ENCODE peak calls at places on chromosomes 16 and 17, in eight cellular contexts. L, R, M, B, Z, T, G and Y are unnamed samples.

GRCh38 chr16:56671706-56672105 is 2.1 kb downstream of the MT1H start:
- DNase-seq in T (no peak), M (no peak), G (no peak), L (no peak), R (no peak), B (no peak), Z (no peak), Y (no peak)

GRCh38 chr16:1454561-1454960 is 10.2 kb upstream of the CCDC154 start:
- DNase-seq in R (no peak), T (no peak), B (no peak), L (no peak), M (no peak), G (no peak), Z (no peak), Y (no peak)

GRCh38 chr16:15897386-15897785 is 9.0 kb upstream of the CEP20 start:
- DNase-seq in M (no peak), T (no peak), Z (no peak), L (no peak), B (no peak), R (no peak), G (no peak), Y (no peak)

GRCh38 chr16:89828199-89828869 is at the start of gene SPIRE2:
- DNase-seq in M (peak; percentile 77), G (no peak), L (peak; percentile 75), B (peak; percentile 68), T (peak; percentile 38), R (no peak), Z (peak; percentile 33), Y (no peak)

GRCh38 chr17:11539637-11540036 is 58.6 kb upstream of the DNAH9 start:
- DNase-seq in G (no peak), B (no peak), R (no peak), L (no peak), T (no peak), Z (no peak), M (no peak), Y (no peak)

GRCh38 chr17:72614871-72615626 is 477.4 kb downstream of the SLC39A11 start:
- DNase-seq in Z (no peak), M (no peak), L (no peak), R (no peak), G (no peak), B (no peak), T (no peak), Y (no peak)

GRCh38 chr17:75722076-75722475 is 817 bp downstream of the ITGB4 start:
- DNase-seq in Z (no peak), T (no peak), L (no peak), M (no peak), G (no peak), B (no peak), R (no peak), Y (no peak)

GRCh38 chr17:27345141-27345904 is 51.4 kb downstream of the WSB1 start:
- DNase-seq in T (no peak), R (no peak), G (peak; percentile 84), B (no peak), L (no peak), Z (peak; percentile 7), M (no peak), Y (no peak)

GRCh38 chr16:11612110-11612981 is 25.6 kb upstream of the LITAF start:
- DNase-seq in G (no peak), T (no peak), R (no peak), Z (no peak), B (no peak), M (no peak), L (no peak), Y (no peak)

GRCh38 chr16:66014221-66014620 is 352.3 kb upstream of the CDH5 start:
- DNase-seq in G (no peak), M (no peak), Z (no peak), L (no peak), R (no peak), B (no peak), T (no peak), Y (no peak)

GRCh38 chr17:44828919-44829557 is 1.0 kb downstream of the GJC1 start:
- DNase-seq in R (no peak), T (no peak), L (peak; percentile 28), M (no peak), G (no peak), B (no peak), Z (peak; percentile 48), Y (no peak)

GRCh38 chr16:3188675-3188924 is 596 bp downstream of the OR1F1 start:
- DNase-seq in G (no peak), R (no peak), L (no peak), T (no peak), B (no peak), M (no peak), Z (no peak), Y (no peak)

GRCh38 chr16:56977256-56977655 is 12.1 kb upstream of the NLRC5 start:
- DNase-seq in R (no peak), B (no peak), T (no peak), Z (no peak), L (no peak), G (no peak), M (no peak), Y (no peak)

GRCh38 chr16:4661661-4662060 is 31.7 kb upstream of the NUDT16L1 start:
- DNase-seq in Z (peak; percentile 94), M (no peak), B (no peak), L (no peak), T (no peak), G (no peak), R (peak; percentile 94), Y (peak; percentile 76)

GRCh38 chr17:69858460-69858859 is 216.6 kb upstream of the KCNJ16 start:
- DNase-seq in T (no peak), M (no peak), G (no peak), L (no peak), R (no peak), B (no peak), Z (no peak), Y (no peak)

GRCh38 chr17:48613862-48614694 is 1.0 kb downstream of the HOXB8 start:
- DNase-seq in G (peak; percentile 60), L (peak; percentile 57), T (no peak), Z (no peak), B (no peak), R (no peak), M (peak; percentile 50), Y (no peak)

GRCh38 chr17:9242497-9242881 is 221.2 kb downstream of the NTN1 start:
- DNase-seq in Z (no peak), L (no peak), B (no peak), M (no peak), R (no peak), T (no peak), G (no peak), Y (no peak)

GRCh38 chr17:77127735-77128361 is 12.9 kb upstream of the SEC14L1 start:
- DNase-seq in R (no peak), B (peak; percentile 42), Z (no peak), T (peak; percentile 25), M (peak; percentile 79), G (no peak), L (peak; percentile 67), Y (no peak)

GRCh38 chr16:1903845-1904820 is 14.1 kb downstream of the HS3ST6 start:
- DNase-seq in B (no peak), L (no peak), R (no peak), G (no peak), M (no peak), T (no peak), Z (peak; percentile 35), Y (no peak)

GRCh38 chr17:81097134-81097942 is 62.4 kb downstream of the BAIAP2 start:
- DNase-seq in L (peak; percentile 60), G (no peak), B (peak; percentile 46), R (no peak), Z (no peak), T (no peak), M (peak; percentile 72), Y (no peak)

GRCh38 chr17:38749222-38750043 is 1.3 kb upstream of the PCGF2 start:
- DNase-seq in R (peak; percentile 51), M (peak; percentile 36), T (no peak), G (peak; percentile 85), L (peak; percentile 32), Z (peak; percentile 79), B (no peak), Y (peak; percentile 35)

GRCh38 chr17:42720996-42721583 is 23.8 kb downstream of the EZH1 start:
- DNase-seq in M (peak; percentile 32), B (no peak), G (peak; percentile 28), T (no peak), Z (peak; percentile 83), R (peak; percentile 73), L (peak; percentile 16), Y (peak; percentile 84)

GRCh38 chr16:66441586-66442375 is 14.7 kb downstream of the BEAN1 start:
- DNase-seq in M (no peak), G (no peak), L (no peak), B (no peak), T (no peak), Z (no peak), R (no peak), Y (no peak)